ENCODE peak calls at places on chromosomes 5 and 9, in six cellular contexts. L is NCI-H1417, H is left ventricle myocardium superior, P is AG08395, Y is ureter, C is mucosa of gallbladder. E is an unnamed sample.

GRCh38 chr9:87137718-87138117 is 190.4 kb upstream of the GAS1 start:
- DNase-seq in P (no peak), L (no peak), Y (no peak), C (no peak), H (no peak), E (no peak)

GRCh38 chr5:96572864-96573512 is 89.2 kb upstream of the CAST start:
- DNase-seq in C (no peak), L (no peak), H (no peak), P (peak), Y (no peak), E (no peak)

GRCh38 chr5:535781-536698 is 11.8 kb upstream of the SLC9A3 start:
- DNase-seq in C (no peak), Y (no peak), L (peak), P (no peak), H (peak), E (no peak)

GRCh38 chr5:137073192-137073591 is 425.9 kb downstream of the SPOCK1 start:
- DNase-seq in C (no peak), H (no peak), Y (no peak), L (no peak), P (peak), E (no peak)

GRCh38 chr9:120925535-120926396 is 830 bp downstream of the TRAF1 start:
- DNase-seq in P (peak), Y (no peak), L (no peak), C (no peak), H (no peak), E (peak)

GRCh38 chr5:168339151-168340140 is 48.0 kb downstream of the WWC1 start:
- DNase-seq in H (no peak), C (no peak), Y (no peak), P (no peak), L (no peak), E (no peak)

GRCh38 chr9:133090187-133090586 is 28.4 kb downstream of the CEL start:
- DNase-seq in C (no peak), L (no peak), H (peak), Y (no peak), P (no peak), E (no peak)

GRCh38 chr9:130364619-130365322 is 80.0 kb upstream of the ASS1 start:
- DNase-seq in P (no peak), C (no peak), H (no peak), L (no peak), Y (no peak), E (no peak)

GRCh38 chr5:158450761-158451160 is 591.8 kb upstream of the CLINT1 start:
- DNase-seq in Y (no peak), P (peak), L (no peak), C (no peak), H (no peak), E (no peak)

GRCh38 chr9:132609829-132610228 is 27.4 kb downstream of the BARHL1 start:
- DNase-seq in Y (no peak), P (peak), C (no peak), L (no peak), H (no peak), E (no peak)

GRCh38 chr5:102286465-102286864 is 9.6 kb downstream of the SLCO4C1 start:
- DNase-seq in H (no peak), C (no peak), P (no peak), Y (no peak), L (no peak), E (no peak)

GRCh38 chr9:132214027-132214622 is 52.3 kb downstream of the NTNG2 start:
- DNase-seq in P (peak), H (peak), C (peak), Y (peak), L (peak), E (no peak)

GRCh38 chr9:84828101-84828500 is 158.6 kb downstream of the NTRK2 start:
- DNase-seq in H (no peak), P (no peak), C (no peak), Y (no peak), L (peak), E (no peak)

GRCh38 chr9:3177362-3177761 is 333.5 kb upstream of the PUM3 start:
- DNase-seq in Y (no peak), C (no peak), P (no peak), H (no peak), L (no peak), E (no peak)

GRCh38 chr5:35436441-35437057 is 181.1 kb upstream of the SPEF2 start:
- DNase-seq in P (peak), L (peak), H (no peak), C (peak), Y (no peak), E (no peak)

GRCh38 chr9:72675586-72675985 is 154.2 kb downstream of the TMC1 start:
- DNase-seq in C (peak), L (peak), H (no peak), Y (no peak), P (peak), E (no peak)

GRCh38 chr9:125372441-125373226 is 111.0 kb downstream of the GAPVD1 start:
- DNase-seq in Y (no peak), H (no peak), C (no peak), L (no peak), P (no peak), E (no peak)

GRCh38 chr9:93600504-93600903 is 24.1 kb downstream of the PHF2 start:
- DNase-seq in H (no peak), L (peak), Y (no peak), C (no peak), P (no peak), E (no peak)

GRCh38 chr9:126638571-126639132 is 24.9 kb downstream of the LMX1B start:
- DNase-seq in Y (no peak), L (peak), P (no peak), H (peak), C (peak), E (no peak)

GRCh38 chr5:84088996-84089395 is 295.7 kb downstream of the EDIL3 start:
- DNase-seq in Y (no peak), L (no peak), H (no peak), C (no peak), P (peak), E (no peak)

GRCh38 chr5:85000671-85001070 is 616.0 kb upstream of the EDIL3 start:
- DNase-seq in C (no peak), L (no peak), P (no peak), H (no peak), Y (no peak), E (no peak)

GRCh38 chr9:32942755-32943460 is 58.5 kb downstream of the APTX start:
- DNase-seq in P (no peak), Y (no peak), C (no peak), H (no peak), L (no peak), E (no peak)

GRCh38 chr5:159518361-159518760 is 188.1 kb upstream of the IL12B start:
- DNase-seq in C (no peak), L (no peak), P (peak), H (no peak), Y (no peak), E (no peak)

GRCh38 chr5:155625897-155626543 is 612.5 kb downstream of the KIF4B start:
- DNase-seq in H (no peak), C (no peak), P (no peak), L (no peak), Y (no peak), E (no peak)

GRCh38 chr9:71490810-71491209 is 277.5 kb downstream of the CEMIP2 start:
- DNase-seq in P (peak), Y (no peak), C (no peak), H (no peak), L (no peak), E (peak)

GRCh38 chr5:83472508-83473343 is 1.2 kb downstream of the VCAN start:
- DNase-seq in P (peak), H (peak), Y (peak), L (peak), C (peak), E (no peak)

GRCh38 chr9:111106202-111106601 is 67.9 kb upstream of the LPAR1 start:
- DNase-seq in Y (no peak), C (no peak), L (no peak), H (no peak), P (no peak), E (no peak)

GRCh38 chr5:132971483-132972435 is 8.3 kb upstream of the AFF4 start:
- DNase-seq in H (no peak), Y (no peak), P (no peak), L (no peak), C (no peak), E (no peak)

GRCh38 chr9:13857521-13857920 is 456.4 kb downstream of the NFIB start:
- DNase-seq in P (no peak), C (no peak), H (no peak), L (no peak), Y (no peak), E (no peak)

GRCh38 chr9:119933191-119933590 is 564.0 kb upstream of the BRINP1 start:
- DNase-seq in C (no peak), P (no peak), Y (no peak), H (no peak), L (no peak), E (no peak)

GRCh38 chr9:99818439-99818992 is 3.2 kb upstream of the NR4A3 start:
- DNase-seq in Y (no peak), C (no peak), H (no peak), L (peak), P (no peak), E (no peak)

GRCh38 chr5:135444881-135445280 is 2.3 kb downstream of the DCANP1 start:
- DNase-seq in Y (peak), H (no peak), C (no peak), P (no peak), L (no peak), E (no peak)

GRCh38 chr9:101739311-101739710 is 864 bp upstream of the GRIN3A start:
- DNase-seq in Y (no peak), C (no peak), P (no peak), H (no peak), L (peak), E (no peak)